ENCODE peak calls at places on chromosomes 7 and 10, in four cellular contexts. P, S, J and R are unnamed samples.

GRCh38 chr10:130775311-130775710 is 536.2 kb downstream of the TCERG1L start:
- DNase-seq in J (no peak), S (no peak), P (no peak), R (no peak)

GRCh38 chr10:63866075-63866746 is 345.0 kb downstream of the REEP3 start:
- DNase-seq in J (no peak), P (peak; percentile 82), S (peak; percentile 20), R (no peak)

GRCh38 chr10:77478248-77478963 is 159.2 kb downstream of the KCNMA1 start:
- DNase-seq in P (no peak), J (no peak), S (no peak), R (no peak)

GRCh38 chr7:76129366-76129765 is 72.3 kb upstream of the SRRM3 start:
- DNase-seq in J (no peak), P (no peak), S (no peak), R (no peak)

GRCh38 chr10:118173326-118173725 is 126.6 kb upstream of the RAB11FIP2 start:
- DNase-seq in S (no peak), J (no peak), P (no peak), R (no peak)

GRCh38 chr10:24518981-24519597 is 204.6 kb downstream of the ARHGAP21 start:
- DNase-seq in P (peak; percentile 74), S (no peak), J (no peak), R (no peak)

GRCh38 chr10:117342638-117343037 is 32.6 kb downstream of the PDZD8 start:
- DNase-seq in J (no peak), S (no peak), P (no peak), R (no peak)

GRCh38 chr10:121245799-121246198 is 352.4 kb downstream of the FGFR2 start:
- DNase-seq in P (no peak), S (no peak), J (no peak), R (no peak)

GRCh38 chr7:110944966-110945644 is 145.8 kb upstream of the LRRN3 start:
- DNase-seq in S (no peak), P (no peak), J (no peak), R (no peak)

GRCh38 chr7:108415821-108416536 is 40.3 kb downstream of the NRCAM start:
- DNase-seq in J (peak; percentile 16), P (no peak), S (peak; percentile 44), R (no peak)

GRCh38 chr7:70599446-70600190 is 532.3 kb upstream of the GALNT17 start:
- DNase-seq in S (no peak), P (no peak), J (no peak), R (no peak)

GRCh38 chr7:111527545-111527944 is 34.7 kb downstream of the IMMP2L start:
- DNase-seq in P (no peak), S (no peak), J (no peak), R (no peak)

GRCh38 chr10:66931949-66932343 is 6.1 kb downstream of the LRRTM3 start:
- DNase-seq in J (no peak), S (no peak), P (no peak), R (no peak)

GRCh38 chr7:158885624-158886023 is 29.3 kb downstream of the DYNC2I1 start:
- DNase-seq in P (no peak), S (no peak), J (no peak), R (no peak)

GRCh38 chr10:86410542-86411124 is 44.0 kb upstream of the GRID1 start:
- DNase-seq in J (no peak), S (no peak), P (no peak), R (no peak)

GRCh38 chr7:105493928-105494325 is 28.1 kb downstream of the PUS7 start:
- DNase-seq in J (no peak), P (no peak), S (no peak), R (no peak)

GRCh38 chr7:32218741-32219283 is 148.6 kb upstream of the PDE1C start:
- DNase-seq in S (no peak), J (no peak), P (no peak), R (no peak)

GRCh38 chr7:131859162-131859821 is 302.9 kb upstream of the PODXL start:
- DNase-seq in S (peak; percentile 20), J (peak; percentile 29), P (peak; percentile 82), R (peak; percentile 13)

GRCh38 chr7:11584406-11585031 is 247.5 kb downstream of the THSD7A start:
- DNase-seq in S (no peak), P (no peak), J (no peak), R (no peak)

GRCh38 chr10:18822156-18822555 is 162.9 kb downstream of the ARL5B start:
- DNase-seq in P (peak; percentile 11), J (no peak), S (no peak), R (no peak)

GRCh38 chr10:124180947-124181549 is 87.7 kb upstream of the CHST15 start:
- DNase-seq in P (no peak), S (no peak), J (no peak), R (no peak)

GRCh38 chr7:92417913-92418312 is 29.4 kb upstream of the GATAD1 start:
- DNase-seq in J (no peak), S (no peak), P (no peak), R (no peak)

GRCh38 chr7:116512524-116513188 is 12.2 kb upstream of the CAV1 start:
- DNase-seq in S (no peak), J (no peak), P (no peak), R (no peak)

GRCh38 chr10:116875897-116876296 is 26.6 kb downstream of the ENO4 start:
- DNase-seq in P (no peak), S (no peak), J (no peak), R (no peak)

GRCh38 chr10:12707461-12708185 is 293.9 kb downstream of the CCDC3 start:
- DNase-seq in S (no peak), J (no peak), P (no peak), R (no peak)